ENCODE peak calls at places on chromosomes 4 and X, in six cellular contexts. One of them, this sample, is unnamed.

GRCh38 chrX:151402719-151403390 is 5.8 kb downstream of the VMA21 start:
- DNase-seq in ovary: no peak
- DNase-seq in heart right ventricle: peak
- DNase-seq in HCT116: no peak
- DNase-seq in choroid plexus epithelial cell: no peak
- DNase-seq in MCF 10A: no peak
- DNase-seq in this sample: peak

GRCh38 chr4:100348472-100348871 is 158.2 kb upstream of the DDIT4L start:
- DNase-seq in HCT116: peak
- DNase-seq in choroid plexus epithelial cell: peak
- DNase-seq in ovary: no peak
- DNase-seq in heart right ventricle: no peak
- DNase-seq in MCF 10A: peak
- DNase-seq in this sample: no peak

GRCh38 chrX:103157511-103158316 is 57.2 kb upstream of the BEX4 start:
- DNase-seq in MCF 10A: peak
- DNase-seq in ovary: no peak
- DNase-seq in heart right ventricle: no peak
- DNase-seq in HCT116: no peak
- DNase-seq in choroid plexus epithelial cell: peak
- DNase-seq in this sample: no peak

GRCh38 chr4:115609631-115610030 is 496.2 kb upstream of the NDST4 start:
- DNase-seq in choroid plexus epithelial cell: no peak
- DNase-seq in heart right ventricle: no peak
- DNase-seq in HCT116: no peak
- DNase-seq in ovary: no peak
- DNase-seq in MCF 10A: no peak
- DNase-seq in this sample: no peak

GRCh38 chr4:123583043-123583442 is 186.4 kb downstream of the SPRY1 start:
- DNase-seq in ovary: no peak
- DNase-seq in heart right ventricle: no peak
- DNase-seq in choroid plexus epithelial cell: no peak
- DNase-seq in HCT116: no peak
- DNase-seq in MCF 10A: no peak
- DNase-seq in this sample: no peak

GRCh38 chrX:45134303-45134702 is 66.4 kb downstream of the DIPK2B start:
- DNase-seq in ovary: peak
- DNase-seq in heart right ventricle: peak
- DNase-seq in HCT116: no peak
- DNase-seq in choroid plexus epithelial cell: no peak
- DNase-seq in MCF 10A: no peak
- DNase-seq in this sample: peak

GRCh38 chr4:153489856-153490558 is 23.8 kb downstream of the TMEM131L start:
- DNase-seq in heart right ventricle: no peak
- DNase-seq in choroid plexus epithelial cell: no peak
- DNase-seq in MCF 10A: no peak
- DNase-seq in ovary: no peak
- DNase-seq in HCT116: no peak
- DNase-seq in this sample: no peak

GRCh38 chr4:65646136-65646535 is 24.2 kb downstream of the EPHA5 start:
- DNase-seq in heart right ventricle: no peak
- DNase-seq in HCT116: no peak
- DNase-seq in MCF 10A: no peak
- DNase-seq in ovary: no peak
- DNase-seq in choroid plexus epithelial cell: peak
- DNase-seq in this sample: no peak

GRCh38 chrX:31036895-31037294 is 34.9 kb downstream of the FTHL17 start:
- DNase-seq in ovary: peak
- DNase-seq in HCT116: peak
- DNase-seq in MCF 10A: peak
- DNase-seq in heart right ventricle: no peak
- DNase-seq in choroid plexus epithelial cell: peak
- DNase-seq in this sample: peak

GRCh38 chr4:31613946-31614623 is 893.9 kb downstream of the PCDH7 start:
- DNase-seq in heart right ventricle: no peak
- DNase-seq in MCF 10A: no peak
- DNase-seq in HCT116: no peak
- DNase-seq in ovary: no peak
- DNase-seq in choroid plexus epithelial cell: peak
- DNase-seq in this sample: no peak

GRCh38 chrX:9821581-9821980 is 35.4 kb downstream of the SHROOM2 start:
- DNase-seq in heart right ventricle: no peak
- DNase-seq in ovary: no peak
- DNase-seq in MCF 10A: no peak
- DNase-seq in HCT116: no peak
- DNase-seq in choroid plexus epithelial cell: no peak
- DNase-seq in this sample: no peak

GRCh38 chr4:7938513-7939376 is 916 bp downstream of the AFAP1 start:
- DNase-seq in heart right ventricle: peak
- DNase-seq in MCF 10A: peak
- DNase-seq in ovary: peak
- DNase-seq in choroid plexus epithelial cell: peak
- DNase-seq in HCT116: no peak
- DNase-seq in this sample: peak

GRCh38 chr4:102429553-102429952 is 71.6 kb upstream of the NFKB1 start:
- DNase-seq in ovary: no peak
- DNase-seq in HCT116: peak
- DNase-seq in MCF 10A: peak
- DNase-seq in choroid plexus epithelial cell: peak
- DNase-seq in heart right ventricle: no peak
- DNase-seq in this sample: no peak

GRCh38 chr4:2797545-2798305 is 4.8 kb downstream of the SH3BP2 start:
- DNase-seq in heart right ventricle: peak
- DNase-seq in MCF 10A: no peak
- DNase-seq in HCT116: no peak
- DNase-seq in choroid plexus epithelial cell: no peak
- DNase-seq in ovary: peak
- DNase-seq in this sample: peak

GRCh38 chrX:15349046-15349445 is 13.7 kb upstream of the PIGA start:
- DNase-seq in MCF 10A: peak
- DNase-seq in ovary: peak
- DNase-seq in heart right ventricle: no peak
- DNase-seq in HCT116: peak
- DNase-seq in choroid plexus epithelial cell: peak
- DNase-seq in this sample: peak

GRCh38 chrX:113743069-113743468 is 840.8 kb upstream of the HTR2C start:
- DNase-seq in MCF 10A: no peak
- DNase-seq in choroid plexus epithelial cell: no peak
- DNase-seq in HCT116: no peak
- DNase-seq in ovary: no peak
- DNase-seq in heart right ventricle: no peak
- DNase-seq in this sample: no peak

GRCh38 chr4:16869594-16870245 is 28.7 kb downstream of the LDB2 start:
- DNase-seq in heart right ventricle: no peak
- DNase-seq in HCT116: no peak
- DNase-seq in choroid plexus epithelial cell: no peak
- DNase-seq in MCF 10A: no peak
- DNase-seq in ovary: no peak
- DNase-seq in this sample: no peak

GRCh38 chr4:10028910-10029309 is 7.6 kb upstream of the SLC2A9 start:
- DNase-seq in HCT116: no peak
- DNase-seq in choroid plexus epithelial cell: no peak
- DNase-seq in ovary: no peak
- DNase-seq in heart right ventricle: no peak
- DNase-seq in MCF 10A: peak
- DNase-seq in this sample: no peak

GRCh38 chr4:8198206-8198905 is 734 bp upstream of the SH3TC1 start:
- DNase-seq in choroid plexus epithelial cell: no peak
- DNase-seq in HCT116: no peak
- DNase-seq in ovary: no peak
- DNase-seq in MCF 10A: peak
- DNase-seq in heart right ventricle: no peak
- DNase-seq in this sample: no peak

GRCh38 chr4:171880136-171880535 is 66.9 kb downstream of the GALNTL6 start:
- DNase-seq in ovary: no peak
- DNase-seq in heart right ventricle: no peak
- DNase-seq in choroid plexus epithelial cell: peak
- DNase-seq in HCT116: peak
- DNase-seq in MCF 10A: peak
- DNase-seq in this sample: no peak

GRCh38 chr4:43496188-43496587 is 603.7 kb downstream of the GRXCR1 start:
- DNase-seq in ovary: no peak
- DNase-seq in heart right ventricle: no peak
- DNase-seq in MCF 10A: no peak
- DNase-seq in HCT116: no peak
- DNase-seq in choroid plexus epithelial cell: peak
- DNase-seq in this sample: no peak

GRCh38 chr4:153684182-153685073 is at the start of gene TLR2:
- DNase-seq in HCT116: no peak
- DNase-seq in heart right ventricle: peak
- DNase-seq in ovary: peak
- DNase-seq in choroid plexus epithelial cell: peak
- DNase-seq in MCF 10A: no peak
- DNase-seq in this sample: peak

GRCh38 chrX:1385251-1385794 is 6.6 kb downstream of the SLC25A6 start:
- DNase-seq in ovary: no peak
- DNase-seq in HCT116: no peak
- DNase-seq in MCF 10A: no peak
- DNase-seq in heart right ventricle: no peak
- DNase-seq in choroid plexus epithelial cell: no peak
- DNase-seq in this sample: peak

GRCh38 chr4:19583827-19584569 is 667.7 kb upstream of the SLIT2 start:
- DNase-seq in heart right ventricle: no peak
- DNase-seq in MCF 10A: peak
- DNase-seq in HCT116: no peak
- DNase-seq in ovary: no peak
- DNase-seq in choroid plexus epithelial cell: peak
- DNase-seq in this sample: peak

GRCh38 chr4:11914406-11914805 is 485.7 kb upstream of the HS3ST1 start:
- DNase-seq in heart right ventricle: no peak
- DNase-seq in ovary: no peak
- DNase-seq in HCT116: no peak
- DNase-seq in choroid plexus epithelial cell: no peak
- DNase-seq in MCF 10A: no peak
- DNase-seq in this sample: no peak

GRCh38 chr4:55347610-55348228 is 1.7 kb downstream of the SRD5A3 start:
- DNase-seq in choroid plexus epithelial cell: no peak
- DNase-seq in ovary: no peak
- DNase-seq in heart right ventricle: no peak
- DNase-seq in HCT116: no peak
- DNase-seq in MCF 10A: peak
- DNase-seq in this sample: no peak

GRCh38 chr4:4328840-4329239 is 38.8 kb downstream of the ZBTB49 start:
- DNase-seq in choroid plexus epithelial cell: no peak
- DNase-seq in HCT116: no peak
- DNase-seq in MCF 10A: no peak
- DNase-seq in heart right ventricle: no peak
- DNase-seq in ovary: no peak
- DNase-seq in this sample: no peak

GRCh38 chrX:13506574-13506973 is 62.8 kb upstream of the EGFL6 start:
- DNase-seq in choroid plexus epithelial cell: peak
- DNase-seq in ovary: peak
- DNase-seq in MCF 10A: peak
- DNase-seq in heart right ventricle: peak
- DNase-seq in HCT116: peak
- DNase-seq in this sample: peak

GRCh38 chrX:10922158-10922557 is 189.0 kb upstream of the HCCS start:
- DNase-seq in HCT116: no peak
- DNase-seq in MCF 10A: peak
- DNase-seq in ovary: no peak
- DNase-seq in heart right ventricle: no peak
- DNase-seq in choroid plexus epithelial cell: peak
- DNase-seq in this sample: no peak

GRCh38 chr4:26758899-26759298 is 101.7 kb upstream of the STIM2 start:
- DNase-seq in MCF 10A: no peak
- DNase-seq in heart right ventricle: no peak
- DNase-seq in HCT116: no peak
- DNase-seq in choroid plexus epithelial cell: no peak
- DNase-seq in ovary: no peak
- DNase-seq in this sample: no peak

GRCh38 chrX:9278475-9279270 is 186.2 kb upstream of the TBL1X start:
- DNase-seq in heart right ventricle: no peak
- DNase-seq in ovary: no peak
- DNase-seq in HCT116: no peak
- DNase-seq in MCF 10A: no peak
- DNase-seq in choroid plexus epithelial cell: peak
- DNase-seq in this sample: no peak

DNA sequence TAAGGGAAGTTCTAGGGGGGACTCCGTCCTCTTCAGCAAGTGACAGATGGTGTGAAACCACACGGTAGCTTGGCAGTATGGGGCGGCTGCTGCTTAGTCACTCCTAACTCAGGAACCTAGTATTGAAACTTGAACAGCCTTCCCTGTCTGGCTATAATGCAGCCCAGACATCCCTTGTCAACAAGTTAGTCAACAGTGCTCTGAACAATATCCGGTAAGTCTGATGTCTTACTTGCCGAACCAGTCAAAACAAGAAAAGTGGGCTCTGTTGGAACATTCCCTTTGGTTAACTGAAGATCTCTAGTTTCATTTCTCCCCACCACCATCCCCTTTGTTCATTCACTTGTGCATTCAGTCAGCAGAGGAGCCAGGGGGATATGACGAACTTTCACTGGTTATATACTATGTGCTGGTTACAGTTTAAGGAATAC is 18.7 kb upstream of the CXCL13 start:
- DNase-seq in ovary: no peak
- DNase-seq in MCF 10A: peak
- DNase-seq in choroid plexus epithelial cell: peak
- DNase-seq in heart right ventricle: no peak
- DNase-seq in HCT116: no peak
- DNase-seq in this sample: no peak
- TF ChIP-seq CTCF in ovary: no peak
- TF ChIP-seq CTCF in MCF 10A: no peak
- TF ChIP-seq CTCF in choroid plexus epithelial cell: no peak
- TF ChIP-seq CTCF in heart right ventricle: no peak
- TF ChIP-seq CTCF in HCT116: no peak
- TF ChIP-seq CTCF in this sample: no peak

GRCh38 chrX:115957862-115958490 is 212.6 kb upstream of the AGTR2 start:
- DNase-seq in heart right ventricle: no peak
- DNase-seq in ovary: no peak
- DNase-seq in MCF 10A: peak
- DNase-seq in HCT116: no peak
- DNase-seq in choroid plexus epithelial cell: no peak
- DNase-seq in this sample: no peak
- TF ChIP-seq CTCF in heart right ventricle: no peak
- TF ChIP-seq CTCF in ovary: no peak
- TF ChIP-seq CTCF in MCF 10A: no peak
- TF ChIP-seq CTCF in HCT116: peak
- TF ChIP-seq CTCF in choroid plexus epithelial cell: no peak
- TF ChIP-seq CTCF in this sample: no peak

DNA sequence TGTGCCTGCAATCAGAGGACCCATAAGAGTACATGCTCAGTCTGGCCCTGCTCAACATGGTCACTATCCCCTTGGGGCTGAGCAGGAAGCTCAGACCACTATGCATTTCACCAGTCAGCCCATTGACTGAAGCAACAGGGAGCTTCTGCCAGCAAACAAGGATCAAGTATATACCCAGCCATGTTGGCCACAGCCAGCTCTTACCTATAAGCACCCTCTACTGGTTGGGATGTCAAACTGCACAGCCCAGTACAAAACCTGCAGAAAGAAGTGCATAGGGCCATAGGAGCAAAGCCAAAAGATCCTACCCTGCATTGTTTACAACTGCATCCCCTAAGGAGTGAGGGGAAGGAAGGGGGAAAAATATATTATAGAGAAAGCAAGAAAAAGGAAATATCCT is 214.4 kb upstream of the CPEB2 start:
- DNase-seq in HCT116: no peak
- DNase-seq in MCF 10A: peak
- DNase-seq in choroid plexus epithelial cell: peak
- DNase-seq in heart right ventricle: no peak
- DNase-seq in ovary: no peak
- DNase-seq in this sample: no peak
- TF ChIP-seq CTCF in HCT116: peak
- TF ChIP-seq CTCF in MCF 10A: peak
- TF ChIP-seq CTCF in choroid plexus epithelial cell: peak
- TF ChIP-seq CTCF in heart right ventricle: no peak
- TF ChIP-seq CTCF in ovary: no peak
- TF ChIP-seq CTCF in this sample: no peak

GRCh38 chr4:165016971-165017370 is 14.8 kb upstream of the TRIM60 start:
- DNase-seq in HCT116: peak
- DNase-seq in ovary: no peak
- DNase-seq in choroid plexus epithelial cell: peak
- DNase-seq in heart right ventricle: no peak
- DNase-seq in MCF 10A: peak
- DNase-seq in this sample: no peak
- TF ChIP-seq CTCF in HCT116: peak
- TF ChIP-seq CTCF in ovary: no peak
- TF ChIP-seq CTCF in choroid plexus epithelial cell: peak
- TF ChIP-seq CTCF in heart right ventricle: no peak
- TF ChIP-seq CTCF in MCF 10A: no peak
- TF ChIP-seq CTCF in this sample: no peak